ENCODE peak calls at places on chromosomes 13 and 19, in nine cellular contexts. G is IMR-90; L is astrocyte of the spinal cord; T is CD4-positive, alpha-beta T cell; H is WTC11; Y is HCT116; Q is thoracic aorta; Z is tibial artery; P is AG04450. N is an unnamed sample.

GRCh38 chr13:19665427-19665859 is 32.0 kb downstream of the MPHOSPH8 start:
- DNase-seq in G (no peak), L (no peak), T (no peak), H (no peak), Y (no peak), Q (no peak), Z (no peak), P (no peak), N (no peak)

GRCh38 chr19:19109601-19110000 is 28.7 kb downstream of the TMEM161A start:
- DNase-seq in G (peak; percentile 38), L (no peak), T (no peak), H (no peak), Y (no peak), Q (no peak), Z (no peak), P (peak; percentile 7), N (no peak)

GRCh38 chr19:43780706-43781525 is at the start of gene KCNN4:
- DNase-seq in G (peak; percentile 67), L (peak; percentile 63), T (peak; percentile 33), H (no peak), Y (peak; percentile 71), Q (no peak), Z (no peak), P (no peak), N (peak; percentile 94)

GRCh38 chr19:29263305-29264080 is 50.5 kb upstream of the UQCRFS1 start:
- DNase-seq in G (peak; percentile 17), L (no peak), T (peak; percentile 13), H (peak; percentile 78), Y (no peak), Q (no peak), Z (peak; percentile 36), P (no peak), N (no peak)

GRCh38 chr19:29690842-29691241 is 24.2 kb downstream of the C19orf12 start:
- DNase-seq in G (peak; percentile 49), L (peak; percentile 36), T (peak; percentile 36), H (peak; percentile 43), Y (peak; percentile 23), Q (no peak), Z (no peak), P (no peak), N (no peak)

GRCh38 chr13:68522184-68522583 is 1292.0 kb upstream of the PCDH9 start:
- DNase-seq in G (no peak), L (no peak), T (no peak), H (no peak), Y (no peak), Q (no peak), Z (no peak), P (no peak), N (no peak)

GRCh38 chr13:28582225-28582891 is 76.6 kb upstream of the POMP start:
- DNase-seq in G (peak; percentile 53), L (peak; percentile 13), T (no peak), H (no peak), Y (no peak), Q (no peak), Z (no peak), P (no peak), N (peak; percentile 73)

GRCh38 chr13:95099541-95099940 is 201.7 kb downstream of the ABCC4 start:
- DNase-seq in G (peak; percentile 28), L (peak; percentile 82), T (no peak), H (no peak), Y (no peak), Q (no peak), Z (no peak), P (no peak), N (no peak)

GRCh38 chr19:31391518-31391917 is 42.3 kb upstream of the TSHZ3 start:
- DNase-seq in G (no peak), L (no peak), T (no peak), H (no peak), Y (no peak), Q (no peak), Z (no peak), P (no peak), N (no peak)

GRCh38 chr13:43666403-43666802 is 120.4 kb downstream of the ENOX1 start:
- DNase-seq in G (no peak), L (no peak), T (no peak), H (no peak), Y (no peak), Q (no peak), Z (no peak), P (no peak), N (no peak)

GRCh38 chr19:1755467-1756155 is 2.3 kb downstream of the ONECUT3 start:
- DNase-seq in G (no peak), L (no peak), T (no peak), H (no peak), Y (no peak), Q (no peak), Z (no peak), P (no peak), N (no peak)

GRCh38 chr19:3434630-3435553 is 45.4 kb downstream of the SMIM24 start:
- DNase-seq in G (peak; percentile 93), L (peak; percentile 96), T (peak; percentile 88), H (peak; percentile 97), Y (peak; percentile 90), Q (peak; percentile 91), Z (peak; percentile 95), P (peak; percentile 88), N (peak; percentile 96)
- TF ChIP-seq CTCF in G (no peak), L (no peak), T (no peak), H (no peak), Y (no peak), Q (no peak), Z (peak; percentile 13), P (no peak), N (no peak)

GRCh38 chr19:35042954-35043604 is 1.6 kb downstream of the HPN start:
- DNase-seq in G (no peak), L (no peak), T (no peak), H (no peak), Y (no peak), Q (no peak), Z (no peak), P (no peak), N (no peak)

GRCh38 chr19:35046461-35046860 is 4.9 kb downstream of the HPN start:
- DNase-seq in G (no peak), L (no peak), T (no peak), H (no peak), Y (no peak), Q (no peak), Z (no peak), P (no peak), N (no peak)

GRCh38 chr19:35043906-35044305 is 2.4 kb downstream of the HPN start:
- DNase-seq in G (no peak), L (no peak), T (no peak), H (no peak), Y (no peak), Q (no peak), Z (no peak), P (no peak), N (no peak)

GRCh38 chr19:35044317-35045117 is 3.0 kb downstream of the HPN start:
- DNase-seq in G (peak; percentile 43), L (peak; percentile 40), T (no peak), H (peak; percentile 83), Y (no peak), Q (no peak), Z (no peak), P (no peak), N (no peak)

DNA sequence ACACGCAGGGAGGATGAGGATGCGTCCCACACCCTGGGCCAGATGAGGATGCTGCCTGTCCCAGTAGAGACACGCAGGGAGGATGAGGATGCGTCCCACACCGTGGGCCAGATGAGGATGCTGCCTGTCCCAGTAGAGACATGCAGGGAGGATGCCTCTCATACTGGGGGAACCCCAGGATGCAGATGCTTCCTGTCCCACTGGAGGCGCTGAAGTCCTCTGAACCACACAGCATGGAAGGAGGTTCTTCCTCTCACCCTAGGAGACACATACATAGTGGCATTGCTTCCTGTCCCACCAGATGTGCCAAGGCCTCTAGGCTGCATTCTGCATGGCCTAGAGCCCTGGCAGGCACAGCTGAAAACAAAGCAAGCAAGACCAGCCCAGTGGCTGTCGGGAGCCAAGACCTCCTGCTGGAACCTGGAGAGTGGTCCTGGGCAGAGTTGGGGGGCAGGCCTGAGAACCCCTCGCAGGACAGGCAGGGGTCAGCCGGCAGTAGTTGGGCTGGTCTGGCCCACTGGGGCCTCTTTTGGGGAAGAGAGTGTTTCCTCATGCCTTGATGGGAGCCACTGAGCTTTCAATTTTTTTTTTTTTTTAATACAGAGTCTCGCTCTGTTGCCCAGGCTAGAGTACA is 4.3 kb downstream of the HPN start:
- DNase-seq in G (peak; percentile 28), L (no peak), T (peak; percentile 33), H (peak; percentile 63), Y (no peak), Q (no peak), Z (peak; percentile 39), P (no peak), N (no peak)
- TF ChIP-seq CTCF in G (peak; percentile 37), L (peak; percentile 48), T (peak; percentile 19), H (peak; percentile 12), Y (peak; percentile 13), Q (no peak), Z (no peak), P (peak; percentile 53), N (peak; percentile 69)

GRCh38 chr19:53944933-53945332 is 17.8 kb upstream of the CACNG8 start:
- DNase-seq in G (no peak), L (no peak), T (no peak), H (no peak), Y (no peak), Q (no peak), Z (no peak), P (no peak), N (no peak)

GRCh38 chr19:53944416-53944815 is 18.3 kb upstream of the CACNG8 start:
- DNase-seq in G (no peak), L (no peak), T (no peak), H (no peak), Y (no peak), Q (no peak), Z (no peak), P (no peak), N (no peak)

GRCh38 chr19:53945441-53945840 is 17.3 kb upstream of the CACNG8 start:
- DNase-seq in G (peak; percentile 11), L (no peak), T (no peak), H (peak; percentile 63), Y (peak; percentile 24), Q (no peak), Z (no peak), P (no peak), N (no peak)

GRCh38 chr19:53945998-53946397 is 16.7 kb upstream of the CACNG8 start:
- DNase-seq in G (no peak), L (no peak), T (no peak), H (no peak), Y (no peak), Q (no peak), Z (no peak), P (no peak), N (no peak)

GRCh38 chr19:53942001-53942786 is 20.5 kb upstream of the CACNG8 start:
- DNase-seq in G (no peak), L (no peak), T (no peak), H (peak; percentile 100), Y (no peak), Q (no peak), Z (no peak), P (no peak), N (no peak)
- TF ChIP-seq CTCF in G (no peak), L (no peak), T (no peak), H (peak; percentile 88), Y (no peak), Q (no peak), Z (no peak), P (no peak), N (no peak)

DNA sequence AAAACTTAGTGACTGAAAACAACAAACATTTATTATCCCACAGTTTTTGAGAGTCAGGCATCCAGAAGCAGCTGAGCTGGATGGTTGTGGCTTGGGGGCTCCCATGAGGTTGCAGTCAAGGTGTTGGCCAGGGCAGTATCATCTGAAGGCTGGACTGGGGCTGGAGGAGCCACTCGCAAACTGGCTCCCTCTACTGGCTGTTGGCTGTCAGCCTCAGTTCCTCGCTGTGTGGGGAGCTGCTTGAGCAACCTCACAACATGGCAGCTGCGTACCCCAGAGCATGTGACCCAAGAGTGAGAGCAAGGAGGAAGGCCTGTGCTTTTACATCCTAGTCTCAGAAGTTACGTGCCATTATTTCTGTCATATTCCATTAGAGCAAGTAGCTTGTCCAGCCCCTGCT is 9.7 kb downstream of the YJU2 start:
- DNase-seq in G (no peak), L (no peak), T (no peak), H (no peak), Y (no peak), Q (no peak), Z (no peak), P (no peak), N (no peak)
- TF ChIP-seq CTCF in G (no peak), L (peak; percentile 7), T (no peak), H (no peak), Y (no peak), Q (no peak), Z (no peak), P (no peak), N (no peak)